ENCODE peak calls at places on chromosomes 3 and 15, in ten cellular contexts. J is stomach, W is H1, T is GM23338, D is SK-N-SH, X is spleen, U is HCT116, E is sigmoid colon, R is transverse colon, K is K562. L is an unnamed sample.

GRCh38 chr3:2544718-2545117 is 446.1 kb downstream of the CNTN4 start:
- DNase-seq in J (no peak), W (no peak), T (no peak), D (no peak), X (no peak), U (no peak), E (no peak), R (no peak), K (no peak), L (no peak)

GRCh38 chr15:68997050-68997449 is 17.4 kb upstream of the NOX5 start:
- DNase-seq in J (no peak), W (no peak), T (no peak), D (no peak), X (no peak), U (no peak), E (no peak), R (no peak), K (no peak), L (no peak)

GRCh38 chr3:35932995-35933394 is 293.7 kb downstream of the ARPP21 start:
- DNase-seq in J (no peak), W (no peak), T (no peak), D (no peak), X (no peak), U (peak; percentile 26), E (no peak), R (no peak), K (no peak), L (no peak)

GRCh38 chr3:101036213-101036618 is 43.0 kb upstream of the ABI3BP start:
- DNase-seq in J (no peak), W (peak; percentile 21), T (peak; percentile 64), D (no peak), X (no peak), U (peak; percentile 61), E (no peak), R (no peak), K (no peak), L (no peak)

GRCh38 chr3:133211449-133211848 is 173.3 kb downstream of the TMEM108 start:
- DNase-seq in J (no peak), W (peak; percentile 31), T (peak; percentile 78), D (no peak), X (no peak), U (no peak), E (no peak), R (no peak), K (peak; percentile 5), L (no peak)

GRCh38 chr3:19885468-19885867 is 48.5 kb downstream of the EFHB start:
- DNase-seq in J (no peak), W (no peak), T (peak; percentile 93), D (peak; percentile 26), X (no peak), U (no peak), E (no peak), R (no peak), K (peak; percentile 73), L (no peak)

GRCh38 chr3:182861345-182861744 is 68.0 kb downstream of the ATP11B start:
- DNase-seq in J (no peak), W (no peak), T (no peak), D (no peak), X (no peak), U (no peak), E (no peak), R (no peak), K (peak; percentile 39), L (no peak)

GRCh38 chr3:187000711-187001151 is 70.4 kb downstream of the ST6GAL1 start:
- DNase-seq in J (no peak), W (no peak), T (no peak), D (no peak), X (no peak), U (no peak), E (no peak), R (peak; percentile 33), K (no peak), L (no peak)

GRCh38 chr3:190338717-190339116 is 16.5 kb upstream of the CLDN1 start:
- DNase-seq in J (no peak), W (no peak), T (no peak), D (no peak), X (no peak), U (peak; percentile 13), E (no peak), R (no peak), K (no peak), L (no peak)

GRCh38 chr3:16884084-16884747 is 539 bp upstream of the PLCL2 start:
- DNase-seq in J (peak; percentile 58), W (no peak), T (peak; percentile 91), D (peak; percentile 95), X (peak; percentile 94), U (no peak), E (peak; percentile 77), R (peak; percentile 79), K (peak; percentile 70), L (no peak)

GRCh38 chr3:50155891-50156290 is 767 bp downstream of the SEMA3F start:
- DNase-seq in J (no peak), W (no peak), T (peak; percentile 39), D (no peak), X (no peak), U (no peak), E (no peak), R (no peak), K (no peak), L (no peak)
- H3K4me1 ChIP-seq in J (peaks cover 49% of the 10 kb centered on the region), W (no peaks in the 10 kb centered on the region), T (peaks cover 43% of the 10 kb centered on the region), D (peaks cover 22% of the 10 kb centered on the region), X (peaks cover 32% of the 10 kb centered on the region), U (peaks cover 11% of the 10 kb centered on the region), E (peaks cover 60% of the 10 kb centered on the region), R (peaks cover 65% of the 10 kb centered on the region), K (peaks cover 5% of the 10 kb centered on the region), L (peaks cover 21% of the 10 kb centered on the region)

GRCh38 chr15:100129677-100130076 is 212.1 kb downstream of the ADAMTS17 start:
- DNase-seq in J (no peak), W (no peak), T (no peak), D (no peak), X (no peak), U (peak; percentile 15), E (no peak), R (no peak), K (no peak), L (no peak)

GRCh38 chr15:100124936-100125626 is 216.7 kb downstream of the ADAMTS17 start:
- DNase-seq in J (no peak), W (no peak), T (no peak), D (no peak), X (no peak), U (no peak), E (no peak), R (no peak), K (no peak), L (no peak)

GRCh38 chr15:100124361-100124760 is 217.4 kb downstream of the ADAMTS17 start:
- DNase-seq in J (no peak), W (no peak), T (no peak), D (no peak), X (peak; percentile 63), U (no peak), E (no peak), R (no peak), K (no peak), L (no peak)

GRCh38 chr15:100123611-100124010 is 218.2 kb downstream of the ADAMTS17 start:
- DNase-seq in J (no peak), W (no peak), T (no peak), D (no peak), X (peak; percentile 34), U (no peak), E (peak; percentile 53), R (no peak), K (no peak), L (no peak)

GRCh38 chr15:100125627-100126231 is 216.0 kb downstream of the ADAMTS17 start:
- DNase-seq in J (no peak), W (no peak), T (no peak), D (no peak), X (no peak), U (no peak), E (peak; percentile 91), R (peak; percentile 26), K (no peak), L (peak; percentile 40)
- TF ChIP-seq POLR2AphosphoS5 in J (peak; percentile 84), W (no peak), T (no peak), D (no peak), X (no peak), U (no peak), E (peak; percentile 52), R (peak; percentile 55), K (no peak), L (peak; percentile 65)

DNA sequence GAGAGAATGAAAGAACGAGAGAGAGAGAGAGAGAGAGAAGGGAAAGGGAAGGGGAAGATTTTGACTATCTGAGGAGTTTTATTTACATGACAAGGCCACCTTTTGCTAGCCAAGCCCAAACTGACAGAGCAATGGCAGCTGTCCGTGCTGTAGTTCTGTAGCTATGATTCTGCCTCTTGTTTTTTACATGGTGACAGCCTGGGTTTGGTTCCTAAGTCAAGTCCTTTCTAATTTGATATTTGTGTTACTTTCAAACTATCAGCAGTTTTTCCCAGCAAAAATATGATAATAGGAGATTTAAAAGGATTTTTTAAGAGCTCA is 26.3 kb upstream of the MFGE8 start:
- DNase-seq in J (no peak), W (no peak), T (peak; percentile 37), D (no peak), X (no peak), U (no peak), E (no peak), R (no peak), K (no peak), L (no peak)
- H3K27ac ChIP-seq in J (no peak overlapping the region), W (no peak overlapping the region), T (peak overlapping the region; percentile 94), D (no peak overlapping the region), X (no peak overlapping the region), U (no peak overlapping the region), E (no peak overlapping the region), R (no peak overlapping the region), K (peak overlapping the region; percentile 71), L (no peak overlapping the region)

DNA sequence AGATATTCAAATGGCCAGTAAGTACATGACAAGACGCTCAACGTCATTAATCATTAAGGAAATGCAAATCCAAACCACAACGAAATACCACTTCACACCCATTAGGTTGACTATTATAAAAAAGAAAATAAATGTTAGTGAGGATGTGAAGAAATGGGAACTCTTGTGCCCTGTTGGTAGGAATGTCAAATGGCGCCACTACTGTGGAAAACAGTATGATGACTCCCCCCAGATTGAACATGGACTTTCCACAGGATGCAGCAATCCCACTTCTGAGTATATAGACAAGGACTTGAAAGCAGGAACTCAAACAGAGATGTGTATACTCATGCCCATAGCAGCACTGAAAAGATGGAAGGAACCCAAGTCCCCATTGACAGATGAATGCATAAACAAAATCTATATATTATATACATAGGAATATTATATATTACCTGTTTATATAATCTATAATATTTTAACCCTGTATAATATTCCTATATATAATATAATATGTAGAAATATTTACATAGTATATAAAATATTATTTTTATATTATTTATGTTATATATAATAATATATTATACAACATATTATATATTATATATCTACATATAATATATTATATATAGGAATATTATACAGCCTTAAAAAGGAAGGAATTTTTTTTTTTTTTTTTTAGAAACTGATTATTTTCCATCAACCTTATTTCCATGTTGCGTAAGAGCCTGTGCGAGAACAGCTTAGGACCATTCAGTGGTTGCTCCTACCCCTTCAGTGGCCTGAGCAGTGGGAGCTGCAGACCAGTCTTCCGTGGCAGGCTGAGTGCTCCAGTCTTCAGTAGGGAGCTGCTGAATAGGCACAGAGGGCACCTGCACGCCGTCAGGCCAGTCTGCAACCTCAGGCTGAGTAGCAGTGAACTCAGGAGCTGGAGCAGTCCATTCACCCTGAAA is 17.6 kb upstream of the PIGZ start:
- DNase-seq in J (no peak), W (no peak), T (no peak), D (no peak), X (no peak), U (no peak), E (peak; percentile 14), R (no peak), K (no peak), L (no peak)
- H3K4me1 ChIP-seq in J (no peaks in the 10 kb centered on the region), W (no peaks in the 10 kb centered on the region), T (no peaks in the 10 kb centered on the region), D (no peaks in the 10 kb centered on the region), X (no peaks in the 10 kb centered on the region), U (no peaks in the 10 kb centered on the region), E (no peaks in the 10 kb centered on the region), R (peaks cover 10% of the 10 kb centered on the region), K (peaks cover 18% of the 10 kb centered on the region), L (no peaks in the 10 kb centered on the region)